ENCODE peak calls at places on chromosome 9, in ten cellular contexts. P is H1, D is H54, W is ACHN, K is AG08396, J is epithelial cell of esophagus, H is T-cell, A is neural crest cell, E is PC-9, U is C1 segment of cervical spinal cord. T is an unnamed sample.

GRCh38 chr9:14661421-14662059 is 31.7 kb downstream of the ZDHHC21 start:
- DNase-seq in P (no peak), D (no peak), W (peak; percentile 43), K (peak; percentile 33), J (peak; percentile 33), H (no peak), A (no peak), E (no peak), U (peak; percentile 38), T (peak; percentile 8)

GRCh38 chr9:135610290-135611141 is 28.8 kb downstream of the GLT6D1 start:
- DNase-seq in P (no peak), D (no peak), W (no peak), K (no peak), J (no peak), H (no peak), A (no peak), E (no peak), U (no peak), T (no peak)

GRCh38 chr9:73906671-73907070 is 590.5 kb upstream of the RORB start:
- DNase-seq in P (no peak), D (no peak), W (no peak), K (no peak), J (no peak), H (no peak), A (no peak), E (no peak), U (no peak), T (no peak)

GRCh38 chr9:137369911-137370630 is 52.9 kb downstream of the EXD3 start:
- DNase-seq in P (peak; percentile 41), D (no peak), W (no peak), K (no peak), J (no peak), H (no peak), A (peak; percentile 36), E (no peak), U (no peak), T (no peak)

GRCh38 chr9:83007521-83008300 is 55.2 kb downstream of the RASEF start:
- DNase-seq in P (no peak), D (no peak), W (no peak), K (no peak), J (no peak), H (no peak), A (no peak), E (no peak), U (no peak), T (no peak)

GRCh38 chr9:75146229-75146628 is 57.9 kb downstream of the OSTF1 start:
- DNase-seq in P (no peak), D (no peak), W (no peak), K (peak; percentile 39), J (peak; percentile 67), H (no peak), A (no peak), E (no peak), U (no peak), T (no peak)

GRCh38 chr9:34463098-34463900 is 4.7 kb downstream of the DNAI1 start:
- DNase-seq in P (no peak), D (peak; percentile 33), W (no peak), K (peak; percentile 31), J (peak; percentile 85), H (no peak), A (no peak), E (peak; percentile 75), U (no peak), T (no peak)

GRCh38 chr9:108852089-108852488 is 3.7 kb downstream of the ACTL7B start:
- DNase-seq in P (no peak), D (no peak), W (no peak), K (no peak), J (no peak), H (no peak), A (no peak), E (no peak), U (no peak), T (no peak)

GRCh38 chr9:107007981-107008380 is 145.0 kb downstream of the ZNF462 start:
- DNase-seq in P (no peak), D (no peak), W (no peak), K (no peak), J (no peak), H (no peak), A (no peak), E (no peak), U (peak; percentile 2), T (no peak)

GRCh38 chr9:99109522-99109921 is 4.6 kb downstream of the TGFBR1 start:
- DNase-seq in P (no peak), D (no peak), W (no peak), K (peak; percentile 18), J (peak; percentile 35), H (no peak), A (no peak), E (no peak), U (peak; percentile 75), T (no peak)

GRCh38 chr9:101399641-101399965 is 952 bp downstream of the ZNF189 start:
- DNase-seq in P (no peak), D (no peak), W (no peak), K (no peak), J (no peak), H (no peak), A (no peak), E (no peak), U (no peak), T (no peak)

GRCh38 chr9:130150779-130151381 is 21.3 kb upstream of the NCS1 start:
- DNase-seq in P (no peak), D (no peak), W (peak; percentile 23), K (no peak), J (peak; percentile 83), H (no peak), A (no peak), E (peak; percentile 56), U (no peak), T (no peak)

GRCh38 chr9:77455312-77455927 is 192.7 kb downstream of the GNA14 start:
- DNase-seq in P (peak; percentile 71), D (peak; percentile 52), W (peak; percentile 40), K (peak; percentile 21), J (peak; percentile 54), H (no peak), A (no peak), E (no peak), U (no peak), T (no peak)

GRCh38 chr9:137074657-137075274 is 2.6 kb upstream of the UAP1L1 start:
- DNase-seq in P (no peak), D (no peak), W (no peak), K (no peak), J (no peak), H (no peak), A (no peak), E (peak; percentile 17), U (no peak), T (no peak)

GRCh38 chr9:38108326-38108725 is 39.3 kb upstream of the SHB start:
- DNase-seq in P (no peak), D (no peak), W (no peak), K (no peak), J (no peak), H (no peak), A (no peak), E (no peak), U (peak; percentile 51), T (no peak)

GRCh38 chr9:20032413-20033006 is 243.7 kb upstream of the SLC24A2 start:
- DNase-seq in P (no peak), D (no peak), W (no peak), K (no peak), J (no peak), H (no peak), A (no peak), E (no peak), U (no peak), T (no peak)

GRCh38 chr9:22088372-22089063 is 79.4 kb upstream of the CDKN2B start:
- DNase-seq in P (no peak), D (no peak), W (no peak), K (no peak), J (peak; percentile 83), H (no peak), A (no peak), E (peak; percentile 47), U (no peak), T (no peak)

GRCh38 chr9:129665008-129665771 is at the start of gene PRRX2:
- DNase-seq in P (peak; percentile 75), D (no peak), W (no peak), K (peak; percentile 90), J (no peak), H (peak; percentile 6), A (peak; percentile 33), E (no peak), U (no peak), T (no peak)

GRCh38 chr9:71518045-71518888 is 250.0 kb downstream of the CEMIP2 start:
- DNase-seq in P (no peak), D (no peak), W (no peak), K (no peak), J (no peak), H (no peak), A (no peak), E (no peak), U (no peak), T (no peak)

GRCh38 chr9:71748280-71748743 is 20.0 kb downstream of the CEMIP2 start:
- DNase-seq in P (no peak), D (peak; percentile 47), W (peak; percentile 27), K (peak; percentile 39), J (no peak), H (no peak), A (no peak), E (no peak), U (no peak), T (no peak)

GRCh38 chr9:36970007-36970888 is 63.8 kb downstream of the PAX5 start:
- DNase-seq in P (peak; percentile 23), D (no peak), W (no peak), K (no peak), J (peak; percentile 76), H (no peak), A (no peak), E (no peak), U (no peak), T (no peak)

GRCh38 chr9:14530301-14530700 is 162.9 kb downstream of the ZDHHC21 start:
- DNase-seq in P (no peak), D (no peak), W (no peak), K (no peak), J (no peak), H (no peak), A (no peak), E (no peak), U (peak; percentile 50), T (no peak)